ENCODE peak calls at places on chromosomes 12 and 14, in seven cellular contexts. I, D, S, O, M, A and L are unnamed samples.
A peak's percentile ranks its signal among the peaks of the same experiment; 100 is the strongest.

GRCh38 chr14:94386085-94387031 is 2.0 kb downstream of the SERPINA1 start:
- DNase-seq in M (no peak), A (no peak), I (no peak), D (no peak), S (no peak), O (no peak), L (no peak)

GRCh38 chr12:84727964-84728363 is 184.6 kb downstream of the SLC6A15 start:
- DNase-seq in M (no peak), O (no peak), A (no peak), S (peak; percentile 31), D (no peak), I (peak; percentile 79), L (no peak)

GRCh38 chr12:49930515-49931288 is 19.8 kb upstream of the AQP2 start:
- DNase-seq in A (peak; percentile 83), I (peak; percentile 72), S (no peak), O (no peak), D (no peak), M (no peak), L (no peak)

GRCh38 chr12:52038447-52038846 is 12.8 kb upstream of the NR4A1 start:
- DNase-seq in M (no peak), I (no peak), D (no peak), S (no peak), A (peak; percentile 48), O (peak; percentile 40), L (no peak)

GRCh38 chr12:38056701-38057689 is 259.6 kb upstream of the ALG10B start:
- DNase-seq in A (no peak), M (no peak), S (no peak), I (no peak), D (no peak), O (no peak), L (no peak)

GRCh38 chr12:98595152-98595988 is 1.9 kb downstream of the SLC25A3 start:
- DNase-seq in D (no peak), M (no peak), A (peak; percentile 79), I (peak; percentile 81), S (no peak), O (no peak), L (no peak)

GRCh38 chr12:79546461-79547043 is 144.2 kb downstream of the PAWR start:
- DNase-seq in A (no peak), D (no peak), O (no peak), S (no peak), I (peak; percentile 79), M (no peak), L (no peak)

GRCh38 chr12:49825360-49825970 is 2.7 kb downstream of the NCKAP5L start:
- DNase-seq in A (peak; percentile 73), I (peak; percentile 65), O (no peak), M (no peak), D (no peak), S (peak; percentile 63), L (no peak)

GRCh38 chr14:32702571-32702970 is 236.1 kb upstream of the NPAS3 start:
- DNase-seq in O (peak; percentile 32), A (no peak), I (peak; percentile 71), M (peak; percentile 14), S (no peak), D (peak; percentile 21), L (no peak)

GRCh38 chr14:63134801-63135200 is 69.4 kb upstream of the RHOJ start:
- DNase-seq in I (peak; percentile 24), A (peak; percentile 35), S (no peak), O (no peak), D (no peak), M (no peak), L (no peak)

GRCh38 chr14:23055621-23056256 is 1.6 kb downstream of the CDH24 start:
- DNase-seq in O (no peak), M (no peak), A (peak; percentile 29), D (no peak), S (no peak), I (peak; percentile 34), L (no peak)

GRCh38 chr12:74846116-74846515 is 308.5 kb downstream of the ATXN7L3B start:
- DNase-seq in O (no peak), M (no peak), I (no peak), A (no peak), D (no peak), S (no peak), L (no peak)

GRCh38 chr12:58712981-58713380 is 207.3 kb downstream of the LRIG3 start:
- DNase-seq in S (no peak), O (no peak), M (no peak), I (peak; percentile 32), D (no peak), A (peak; percentile 50), L (no peak)

GRCh38 chr14:94110552-94111181 is at the start of gene IFI27:
- DNase-seq in M (no peak), S (peak; percentile 85), D (no peak), A (peak; percentile 41), O (peak; percentile 72), I (peak; percentile 57), L (no peak)

GRCh38 chr14:91509878-91510170 is 286 bp downstream of the PPP4R3A start:
- DNase-seq in M (no peak), O (no peak), A (no peak), D (no peak), I (no peak), S (no peak), L (no peak)

GRCh38 chr12:60279224-60279623 is 683.4 kb downstream of the SLC16A7 start:
- DNase-seq in A (peak; percentile 84), I (peak; percentile 55), M (no peak), S (no peak), O (no peak), D (no peak), L (no peak)

GRCh38 chr12:49014547-49014946 is 4.0 kb downstream of the PRKAG1 start:
- DNase-seq in D (no peak), I (peak; percentile 28), A (peak; percentile 55), M (no peak), O (no peak), S (no peak), L (no peak)

GRCh38 chr14:22848391-22849164 is 12.2 kb downstream of the MMP14 start:
- DNase-seq in O (peak; percentile 93), S (no peak), I (peak; percentile 89), A (peak; percentile 92), M (no peak), D (no peak), L (peak; percentile 19)

GRCh38 chr12:76784600-76785051 is 20.7 kb downstream of the ZDHHC17 start:
- DNase-seq in S (no peak), O (no peak), I (peak; percentile 87), D (no peak), M (no peak), A (peak; percentile 77), L (no peak)

GRCh38 chr14:78612666-78613065 is 442.5 kb downstream of the NRXN3 start:
- DNase-seq in D (no peak), A (no peak), S (no peak), I (peak; percentile 25), M (no peak), O (no peak), L (no peak)

GRCh38 chr12:112185093-112185923 is 59.9 kb downstream of the TRAFD1 start:
- DNase-seq in A (no peak), M (no peak), O (no peak), D (no peak), S (no peak), I (no peak), L (no peak)

GRCh38 chr14:91244501-91244901 is at the start of gene GPR68:
- DNase-seq in A (peak; percentile 73), S (no peak), D (peak; percentile 38), I (peak; percentile 76), M (peak; percentile 50), O (no peak), L (no peak)

GRCh38 chr14:54893151-54893760 is 9.4 kb downstream of the GCH1 start:
- DNase-seq in M (peak; percentile 49), O (no peak), D (peak; percentile 28), I (peak; percentile 55), S (peak; percentile 24), A (peak; percentile 80), L (no peak)

GRCh38 chr14:73754911-73755360 is 40.8 kb upstream of the PNMA1 start:
- DNase-seq in A (peak; percentile 54), S (no peak), M (no peak), I (peak; percentile 88), O (no peak), D (no peak), L (no peak)
- H3K4me1 ChIP-seq in A (peaks cover 66% of the 10 kb centered on the region), S (peaks cover 93% of the 10 kb centered on the region), M (peaks cover 81% of the 10 kb centered on the region), I (peaks cover 63% of the 10 kb centered on the region), O (peaks cover 69% of the 10 kb centered on the region), D (peaks cover 92% of the 10 kb centered on the region), L (peaks cover 86% of the 10 kb centered on the region)

GRCh38 chr12:11837318-11837934 is 188.0 kb downstream of the ETV6 start:
- DNase-seq in A (no peak), S (no peak), O (no peak), M (no peak), I (no peak), D (no peak), L (no peak)

GRCh38 chr12:11834925-11835324 is 185.5 kb downstream of the ETV6 start:
- DNase-seq in S (no peak), A (no peak), I (no peak), M (no peak), D (no peak), O (no peak), L (no peak)

GRCh38 chr12:11836964-11837286 is 187.5 kb downstream of the ETV6 start:
- DNase-seq in I (no peak), S (no peak), O (no peak), M (no peak), A (no peak), D (no peak), L (no peak)

GRCh38 chr12:11838403-11838802 is 188.9 kb downstream of the ETV6 start:
- DNase-seq in M (no peak), I (no peak), D (no peak), O (no peak), S (no peak), A (no peak), L (no peak)

GRCh38 chr12:11836282-11836963 is 186.9 kb downstream of the ETV6 start:
- DNase-seq in I (no peak), A (no peak), D (no peak), S (peak; percentile 67), O (no peak), M (peak; percentile 95), L (peak; percentile 2)
- H3K27ac ChIP-seq in I (no peak overlapping the region), A (no peak overlapping the region), D (no peak overlapping the region), S (peak overlapping the region; percentile 50), O (no peak overlapping the region), M (peak overlapping the region; percentile 91), L (no peak overlapping the region)

GRCh38 chr12:120172053-120172452 is 22.5 kb downstream of the GCN1 start:
- DNase-seq in O (no peak), D (no peak), S (no peak), I (no peak), A (no peak), M (no peak), L (no peak)
- H3K4me1 ChIP-seq in O (no peaks in the 10 kb centered on the region), D (no peaks in the 10 kb centered on the region), S (no peaks in the 10 kb centered on the region), I (no peaks in the 10 kb centered on the region), A (no peaks in the 10 kb centered on the region), M (peaks cover 17% of the 10 kb centered on the region), L (no peaks in the 10 kb centered on the region)

GRCh38 chr12:65871865-65872645 is 47.8 kb downstream of the HMGA2 start:
- DNase-seq in D (no peak), O (no peak), M (no peak), I (no peak), S (no peak), A (no peak), L (no peak)

GRCh38 chr12:65868133-65868705 is 43.9 kb downstream of the HMGA2 start:
- DNase-seq in I (peak; percentile 95), O (no peak), A (peak; percentile 97), D (no peak), M (no peak), S (no peak), L (no peak)

GRCh38 chr12:65868878-65869277 is 44.6 kb downstream of the HMGA2 start:
- DNase-seq in M (no peak), I (peak; percentile 49), O (no peak), A (no peak), S (no peak), D (no peak), L (no peak)

GRCh38 chr12:65867428-65867827 is 43.1 kb downstream of the HMGA2 start:
- DNase-seq in A (peak; percentile 90), S (no peak), D (no peak), O (no peak), I (peak; percentile 96), M (no peak), L (no peak)
- H3K27ac ChIP-seq in A (peak overlapping the region; percentile 52), S (no peak overlapping the region), D (no peak overlapping the region), O (no peak overlapping the region), I (no peak overlapping the region), M (no peak overlapping the region), L (no peak overlapping the region)